ENCODE peak calls at places on chromosomes 13 and 19, in five cellular contexts. G is A549, X is H1, K is K562, T is HepG2. Z is an unnamed sample.
A peak's percentile ranks its signal among the peaks of the same experiment; 100 is the strongest.

GRCh38 chr13:23822252-23822824 is 66.9 kb downstream of the MIPEP start:
- DNase-seq in T (no peak), K (no peak), G (no peak), X (no peak), Z (no peak)

GRCh38 chr13:30959678-30960077 is 27.2 kb downstream of the TEX26 start:
- DNase-seq in G (no peak), T (no peak), X (no peak), K (no peak), Z (no peak)

GRCh38 chr13:112254900-112255299 is 121.3 kb upstream of the SPACA7 start:
- DNase-seq in T (no peak), X (no peak), G (no peak), K (no peak), Z (no peak)

GRCh38 chr13:20521388-20521787 is 4.3 kb downstream of the CRYL1 start:
- DNase-seq in T (no peak), G (no peak), K (no peak), X (no peak), Z (no peak)

GRCh38 chr13:73001971-73002370 is 56.8 kb upstream of the KLF5 start:
- DNase-seq in T (no peak), G (no peak), K (no peak), X (no peak), Z (no peak)

GRCh38 chr19:5303208-5303607 is 37.4 kb downstream of the PTPRS start:
- DNase-seq in T (no peak), K (no peak), X (no peak), G (no peak), Z (no peak)

GRCh38 chr13:83890358-83890757 is 8.1 kb upstream of the SLITRK1 start:
- DNase-seq in G (no peak), K (no peak), X (no peak), T (no peak), Z (no peak)

GRCh38 chr13:103517066-103517767 is 451.0 kb upstream of the SLC10A2 start:
- DNase-seq in G (no peak), K (no peak), T (no peak), X (no peak), Z (no peak)

GRCh38 chr13:79483302-79483701 is 2.3 kb downstream of the NDFIP2 start:
- DNase-seq in T (no peak), G (no peak), X (no peak), K (no peak), Z (no peak)

GRCh38 chr19:1538978-1539377 is 15.1 kb downstream of the PLK5 start:
- DNase-seq in G (no peak), X (no peak), T (no peak), K (no peak), Z (no peak)

GRCh38 chr13:38602261-38602660 is 84.6 kb upstream of the FREM2 start:
- DNase-seq in X (no peak), T (no peak), G (no peak), K (peak; percentile 31), Z (no peak)

GRCh38 chr19:40596608-40597328 is 4.4 kb upstream of the LTBP4 start:
- DNase-seq in X (no peak), T (peak; percentile 45), G (peak; percentile 96), K (peak; percentile 94), Z (peak; percentile 78)

GRCh38 chr13:106691861-106692260 is 123.9 kb upstream of the ARGLU1 start:
- DNase-seq in X (no peak), T (no peak), G (no peak), K (no peak), Z (no peak)

GRCh38 chr13:44207476-44207875 is 166.1 kb upstream of the SERP2 start:
- DNase-seq in T (no peak), K (no peak), G (no peak), X (no peak), Z (no peak)

GRCh38 chr13:60363288-60363687 is 33.7 kb upstream of the TDRD3 start:
- DNase-seq in G (no peak), K (no peak), X (no peak), T (no peak), Z (no peak)

GRCh38 chr13:60372141-60372540 is 24.9 kb upstream of the TDRD3 start:
- DNase-seq in X (no peak), T (no peak), K (no peak), G (no peak), Z (no peak)

GRCh38 chr13:60370343-60370742 is 26.7 kb upstream of the TDRD3 start:
- DNase-seq in K (no peak), X (no peak), T (no peak), G (no peak), Z (no peak)

GRCh38 chr13:60369242-60369641 is 27.8 kb upstream of the TDRD3 start:
- DNase-seq in X (no peak), T (no peak), K (no peak), G (peak; percentile 2), Z (no peak)
- TF ChIP-seq CTCF in X (no peak), T (no peak), K (no peak), G (no peak), Z (peak; percentile 13)

GRCh38 chr19:11814707-11815050 is 606 bp downstream of the ZNF440 start:
- DNase-seq in K (no peak), X (no peak), G (no peak), T (no peak), Z (no peak)
- TF ChIP-seq JUN in K (no peak), X (no peak), G (no peak), T (no peak), Z (no peak)

GRCh38 chr19:57068921-57069697 is 50.7 kb upstream of the USP29 start:
- DNase-seq in X (no peak), G (no peak), T (peak; percentile 63), K (peak; percentile 10), Z (peak; percentile 14)
- TF ChIP-seq USF2 in X (no peak), G (no peak), T (no peak), K (no peak), Z (no peak)

GRCh38 chr19:36115453-36116343 is at the start of gene TBCB:
- DNase-seq in G (peak; percentile 86), K (peak; percentile 94), T (peak; percentile 25), X (no peak), Z (peak; percentile 78)

GRCh38 chr19:36112678-36113077 is 1.7 kb downstream of the OVOL3 start:
- DNase-seq in X (no peak), K (no peak), G (no peak), T (no peak), Z (no peak)

GRCh38 chr19:36114763-36115452 is at the start of gene POLR2I:
- DNase-seq in K (peak; percentile 98), T (peak; percentile 99), G (peak; percentile 100), X (peak; percentile 99), Z (peak; percentile 99)

GRCh38 chr19:36113425-36113824 is 1.2 kb downstream of the POLR2I start:
- DNase-seq in K (no peak), X (no peak), G (no peak), T (no peak), Z (no peak)

GRCh38 chr19:36113895-36114762 is 546 bp downstream of the POLR2I start:
- DNase-seq in T (no peak), X (no peak), G (peak; percentile 63), K (peak; percentile 53), Z (peak; percentile 51)
- TF ChIP-seq CTCF in T (peak; percentile 23), X (peak; percentile 10), G (no peak), K (peak; percentile 41), Z (no peak)

DNA sequence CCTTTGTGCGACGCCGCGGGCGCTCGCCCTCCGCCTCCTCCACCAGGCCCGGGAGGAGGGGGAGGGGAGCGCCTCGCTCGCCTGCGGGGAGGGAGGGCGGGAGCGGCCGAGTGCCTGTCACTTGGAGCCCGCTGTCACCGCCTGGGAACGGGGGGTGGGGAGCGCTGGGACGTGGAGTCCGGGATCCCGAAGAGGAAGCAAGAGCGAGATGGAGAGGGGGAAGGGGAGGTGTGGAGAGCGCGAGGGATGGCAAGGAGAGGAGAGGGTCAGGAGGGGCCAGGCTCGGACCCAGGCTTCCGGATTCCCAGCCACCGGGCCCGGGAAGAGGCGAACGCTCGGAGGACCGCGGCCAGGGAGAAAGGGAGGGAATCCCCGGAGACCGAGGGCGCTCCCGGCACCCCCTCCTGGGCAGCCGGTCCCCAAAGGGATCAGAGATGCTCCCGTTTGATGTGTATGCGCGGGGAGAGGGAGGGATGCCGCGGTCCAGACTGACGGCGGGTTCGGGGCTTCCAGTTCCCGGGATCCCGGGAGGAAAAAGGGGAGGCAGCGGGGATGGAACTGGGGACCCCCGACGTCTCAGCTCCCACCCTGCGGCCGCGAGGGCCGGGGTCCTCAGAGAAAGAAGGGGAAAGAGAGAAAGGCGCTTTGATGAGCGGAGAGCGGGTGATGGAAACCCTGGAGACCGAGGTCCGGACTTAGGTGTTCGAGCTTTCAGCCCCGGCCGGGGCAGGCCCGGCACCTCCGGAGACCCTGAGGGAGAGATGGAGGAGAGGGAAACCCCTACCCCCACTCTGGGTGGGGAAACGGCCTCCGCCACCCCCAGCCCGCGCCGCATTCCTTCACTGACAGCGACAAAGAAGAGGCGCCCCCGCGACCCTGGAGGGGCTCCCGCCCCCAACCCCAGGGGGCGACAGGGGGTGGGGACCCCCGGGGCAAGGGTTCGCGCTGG is 4.7 kb upstream of the DPF1 start:
- DNase-seq in K (peak; percentile 76), X (no peak), G (no peak), T (no peak), Z (peak; percentile 74)
- TF ChIP-seq JUN in K (no peak), X (no peak), G (no peak), T (no peak), Z (no peak)

GRCh38 chr19:58518261-58519086 is 1.1 kb downstream of the ZBTB45 start:
- DNase-seq in T (no peak), X (no peak), G (no peak), K (no peak), Z (no peak)
- TF ChIP-seq USF2 in T (no peak), X (no peak), G (no peak), K (no peak), Z (no peak)

DNA sequence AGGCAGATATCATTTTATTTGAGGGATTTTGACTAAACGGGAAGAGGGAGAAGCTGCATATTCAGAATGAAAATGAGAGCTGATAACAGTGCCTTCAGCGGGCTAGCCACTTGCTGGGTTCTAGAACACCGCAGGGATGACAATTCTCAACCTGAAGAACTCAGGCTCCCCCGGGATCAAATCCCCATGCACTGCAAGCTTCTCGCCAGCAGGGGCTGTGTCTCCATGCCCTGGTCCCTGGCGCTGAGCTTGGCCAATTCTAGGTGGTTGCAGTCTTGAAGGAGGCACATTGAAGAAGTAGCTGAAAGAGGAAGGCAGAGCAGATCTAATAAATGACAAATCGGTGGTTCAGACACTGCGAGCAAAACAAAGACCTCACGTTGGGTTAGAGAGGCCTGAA is 128.7 kb downstream of the UQCRFS1 start:
- DNase-seq in T (no peak), G (peak; percentile 55), K (peak; percentile 62), X (no peak), Z (peak; percentile 63)
- TF ChIP-seq CTCF in T (peak; percentile 43), G (peak; percentile 24), K (peak; percentile 56), X (peak; percentile 54), Z (peak; percentile 31)

Z was measured in WTC11.